ENCODE peak calls at places on chromosomes 12 and 14, in ten cellular contexts. One of them, this sample, is unnamed.

GRCh38 chr14:31194661-31195060 is 12.9 kb downstream of the HECTD1 start:
- DNase-seq in astrocyte of the spinal cord: no peak
- DNase-seq in AG04450: no peak
- DNase-seq in lower leg skin: no peak
- DNase-seq in HAP-1: no peak
- DNase-seq in epithelial cell of proximal tubule: no peak
- DNase-seq in kidney epithelial cell: no peak
- DNase-seq in CD8-positive, alpha-beta T cell: no peak
- DNase-seq in IMR-90: no peak
- DNase-seq in right cardiac atrium: no peak
- DNase-seq in this sample: no peak

GRCh38 chr12:110253176-110253575 is 27.9 kb upstream of the ATP2A2 start:
- DNase-seq in astrocyte of the spinal cord: peak
- DNase-seq in AG04450: no peak
- DNase-seq in lower leg skin: no peak
- DNase-seq in HAP-1: no peak
- DNase-seq in epithelial cell of proximal tubule: no peak
- DNase-seq in kidney epithelial cell: no peak
- DNase-seq in CD8-positive, alpha-beta T cell: no peak
- DNase-seq in IMR-90: peak
- DNase-seq in right cardiac atrium: peak
- DNase-seq in this sample: no peak

GRCh38 chr12:85955127-85955526 is 81.0 kb downstream of the NTS start:
- DNase-seq in astrocyte of the spinal cord: peak
- DNase-seq in AG04450: no peak
- DNase-seq in lower leg skin: no peak
- DNase-seq in HAP-1: no peak
- DNase-seq in epithelial cell of proximal tubule: no peak
- DNase-seq in kidney epithelial cell: no peak
- DNase-seq in CD8-positive, alpha-beta T cell: no peak
- DNase-seq in IMR-90: no peak
- DNase-seq in right cardiac atrium: no peak
- DNase-seq in this sample: no peak

GRCh38 chr12:65871865-65872645 is 47.8 kb downstream of the HMGA2 start:
- DNase-seq in astrocyte of the spinal cord: no peak
- DNase-seq in AG04450: no peak
- DNase-seq in lower leg skin: no peak
- DNase-seq in HAP-1: no peak
- DNase-seq in epithelial cell of proximal tubule: no peak
- DNase-seq in kidney epithelial cell: no peak
- DNase-seq in CD8-positive, alpha-beta T cell: no peak
- DNase-seq in IMR-90: no peak
- DNase-seq in right cardiac atrium: no peak
- DNase-seq in this sample: no peak

GRCh38 chr12:225012-225411 is 11.1 kb upstream of the SLC6A12 start:
- DNase-seq in astrocyte of the spinal cord: no peak
- DNase-seq in AG04450: no peak
- DNase-seq in lower leg skin: no peak
- DNase-seq in HAP-1: no peak
- DNase-seq in epithelial cell of proximal tubule: no peak
- DNase-seq in kidney epithelial cell: no peak
- DNase-seq in CD8-positive, alpha-beta T cell: no peak
- DNase-seq in IMR-90: no peak
- DNase-seq in right cardiac atrium: no peak
- DNase-seq in this sample: no peak

GRCh38 chr14:75196468-75196867 is 20.1 kb upstream of the TMED10 start:
- DNase-seq in astrocyte of the spinal cord: no peak
- DNase-seq in AG04450: no peak
- DNase-seq in lower leg skin: no peak
- DNase-seq in HAP-1: no peak
- DNase-seq in epithelial cell of proximal tubule: no peak
- DNase-seq in kidney epithelial cell: no peak
- DNase-seq in CD8-positive, alpha-beta T cell: no peak
- DNase-seq in IMR-90: no peak
- DNase-seq in right cardiac atrium: no peak
- DNase-seq in this sample: no peak

GRCh38 chr14:53696217-53696965 is 260.2 kb downstream of the BMP4 start:
- DNase-seq in astrocyte of the spinal cord: no peak
- DNase-seq in AG04450: no peak
- DNase-seq in lower leg skin: no peak
- DNase-seq in HAP-1: no peak
- DNase-seq in epithelial cell of proximal tubule: peak
- DNase-seq in kidney epithelial cell: peak
- DNase-seq in CD8-positive, alpha-beta T cell: no peak
- DNase-seq in IMR-90: peak
- DNase-seq in right cardiac atrium: no peak
- DNase-seq in this sample: no peak

GRCh38 chr14:106209745-106210144 is 683.4 kb downstream of the TMEM121 start:
- DNase-seq in astrocyte of the spinal cord: no peak
- DNase-seq in AG04450: no peak
- DNase-seq in lower leg skin: no peak
- DNase-seq in HAP-1: no peak
- DNase-seq in epithelial cell of proximal tubule: no peak
- DNase-seq in kidney epithelial cell: no peak
- DNase-seq in CD8-positive, alpha-beta T cell: peak
- DNase-seq in IMR-90: no peak
- DNase-seq in right cardiac atrium: no peak
- DNase-seq in this sample: no peak

GRCh38 chr12:21697829-21698630 is 40.4 kb upstream of the LDHB start:
- DNase-seq in astrocyte of the spinal cord: peak
- DNase-seq in AG04450: peak
- DNase-seq in lower leg skin: no peak
- DNase-seq in HAP-1: no peak
- DNase-seq in epithelial cell of proximal tubule: no peak
- DNase-seq in kidney epithelial cell: no peak
- DNase-seq in CD8-positive, alpha-beta T cell: no peak
- DNase-seq in IMR-90: peak
- DNase-seq in right cardiac atrium: no peak
- DNase-seq in this sample: peak

GRCh38 chr12:131159660-131160059 is 206.0 kb downstream of the ADGRD1 start:
- DNase-seq in astrocyte of the spinal cord: no peak
- DNase-seq in AG04450: no peak
- DNase-seq in lower leg skin: no peak
- DNase-seq in HAP-1: no peak
- DNase-seq in epithelial cell of proximal tubule: no peak
- DNase-seq in kidney epithelial cell: no peak
- DNase-seq in CD8-positive, alpha-beta T cell: no peak
- DNase-seq in IMR-90: no peak
- DNase-seq in right cardiac atrium: no peak
- DNase-seq in this sample: no peak

GRCh38 chr14:72891666-72892102 is 2.2 kb downstream of the DPF3 start:
- DNase-seq in astrocyte of the spinal cord: no peak
- DNase-seq in AG04450: no peak
- DNase-seq in lower leg skin: no peak
- DNase-seq in HAP-1: no peak
- DNase-seq in epithelial cell of proximal tubule: no peak
- DNase-seq in kidney epithelial cell: no peak
- DNase-seq in CD8-positive, alpha-beta T cell: no peak
- DNase-seq in IMR-90: no peak
- DNase-seq in right cardiac atrium: no peak
- DNase-seq in this sample: no peak

GRCh38 chr14:79580908-79581307 is 630.4 kb downstream of the DIO2 start:
- DNase-seq in astrocyte of the spinal cord: no peak
- DNase-seq in AG04450: no peak
- DNase-seq in lower leg skin: no peak
- DNase-seq in HAP-1: no peak
- DNase-seq in epithelial cell of proximal tubule: no peak
- DNase-seq in kidney epithelial cell: no peak
- DNase-seq in CD8-positive, alpha-beta T cell: no peak
- DNase-seq in IMR-90: no peak
- DNase-seq in right cardiac atrium: no peak
- DNase-seq in this sample: no peak

GRCh38 chr12:82896979-82897378 is 210.3 kb downstream of the TMTC2 start:
- DNase-seq in astrocyte of the spinal cord: peak
- DNase-seq in AG04450: no peak
- DNase-seq in lower leg skin: peak
- DNase-seq in HAP-1: no peak
- DNase-seq in epithelial cell of proximal tubule: peak
- DNase-seq in kidney epithelial cell: peak
- DNase-seq in CD8-positive, alpha-beta T cell: no peak
- DNase-seq in IMR-90: peak
- DNase-seq in right cardiac atrium: no peak
- DNase-seq in this sample: no peak

GRCh38 chr12:51371295-51371953 is 19.8 kb downstream of the GALNT6 start:
- DNase-seq in astrocyte of the spinal cord: peak
- DNase-seq in AG04450: peak
- DNase-seq in lower leg skin: peak
- DNase-seq in HAP-1: peak
- DNase-seq in epithelial cell of proximal tubule: peak
- DNase-seq in kidney epithelial cell: peak
- DNase-seq in CD8-positive, alpha-beta T cell: no peak
- DNase-seq in IMR-90: peak
- DNase-seq in right cardiac atrium: peak
- DNase-seq in this sample: no peak

GRCh38 chr12:50276068-50276467 is 7.3 kb downstream of the LIMA1 start:
- DNase-seq in astrocyte of the spinal cord: no peak
- DNase-seq in AG04450: no peak
- DNase-seq in lower leg skin: no peak
- DNase-seq in HAP-1: no peak
- DNase-seq in epithelial cell of proximal tubule: no peak
- DNase-seq in kidney epithelial cell: no peak
- DNase-seq in CD8-positive, alpha-beta T cell: no peak
- DNase-seq in IMR-90: no peak
- DNase-seq in right cardiac atrium: no peak
- DNase-seq in this sample: no peak
- H3K4me3 ChIP-seq in astrocyte of the spinal cord: no peak
- H3K4me3 ChIP-seq in AG04450: no peak
- H3K4me3 ChIP-seq in lower leg skin: no peak
- H3K4me3 ChIP-seq in HAP-1: no peak
- H3K4me3 ChIP-seq in epithelial cell of proximal tubule: no peak
- H3K4me3 ChIP-seq in kidney epithelial cell: no peak
- H3K4me3 ChIP-seq in CD8-positive, alpha-beta T cell: no peak
- H3K4me3 ChIP-seq in IMR-90: no peak
- H3K4me3 ChIP-seq in right cardiac atrium: no peak
- H3K4me3 ChIP-seq in this sample: no peak

GRCh38 chr14:103931422-103931821 is 3.2 kb downstream of the TDRD9 start:
- DNase-seq in astrocyte of the spinal cord: no peak
- DNase-seq in AG04450: no peak
- DNase-seq in lower leg skin: no peak
- DNase-seq in HAP-1: no peak
- DNase-seq in epithelial cell of proximal tubule: no peak
- DNase-seq in kidney epithelial cell: no peak
- DNase-seq in CD8-positive, alpha-beta T cell: no peak
- DNase-seq in IMR-90: no peak
- DNase-seq in right cardiac atrium: no peak
- DNase-seq in this sample: no peak
- H3K4me3 ChIP-seq in astrocyte of the spinal cord: no peak
- H3K4me3 ChIP-seq in AG04450: no peak
- H3K4me3 ChIP-seq in lower leg skin: no peak
- H3K4me3 ChIP-seq in HAP-1: no peak
- H3K4me3 ChIP-seq in epithelial cell of proximal tubule: no peak
- H3K4me3 ChIP-seq in kidney epithelial cell: no peak
- H3K4me3 ChIP-seq in CD8-positive, alpha-beta T cell: no peak
- H3K4me3 ChIP-seq in IMR-90: no peak
- H3K4me3 ChIP-seq in right cardiac atrium: no peak
- H3K4me3 ChIP-seq in this sample: no peak

DNA sequence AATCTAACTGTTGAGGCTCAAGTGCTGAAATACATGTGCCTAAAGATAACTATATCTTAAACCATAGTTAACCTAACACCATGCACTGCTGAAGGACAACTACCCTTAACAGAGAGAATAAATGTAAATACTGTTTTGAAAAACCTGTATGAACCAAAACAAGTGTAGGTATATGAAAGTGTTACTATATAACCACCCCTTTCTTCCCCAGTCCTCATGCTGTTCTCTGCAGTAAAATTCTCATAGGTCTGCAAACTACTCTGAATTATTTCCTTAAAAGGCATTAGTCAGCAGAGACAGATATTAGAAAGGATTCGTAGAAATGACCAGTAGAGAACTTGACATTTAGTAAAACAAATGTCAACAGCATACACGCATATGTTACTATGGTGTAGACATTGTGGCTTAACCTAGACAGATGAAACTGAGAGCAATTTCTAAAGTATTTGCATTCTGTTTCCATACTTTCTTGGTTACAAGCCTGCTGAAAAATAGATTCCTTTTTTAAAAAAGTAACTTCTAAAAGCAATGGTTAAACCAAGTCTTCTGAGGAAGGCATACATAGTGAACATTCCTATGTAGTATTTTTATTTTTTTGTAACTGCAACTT is 13.9 kb downstream of the CSRP2 start:
- DNase-seq in astrocyte of the spinal cord: peak
- DNase-seq in AG04450: no peak
- DNase-seq in lower leg skin: no peak
- DNase-seq in HAP-1: no peak
- DNase-seq in epithelial cell of proximal tubule: no peak
- DNase-seq in kidney epithelial cell: no peak
- DNase-seq in CD8-positive, alpha-beta T cell: no peak
- DNase-seq in IMR-90: peak
- DNase-seq in right cardiac atrium: no peak
- DNase-seq in this sample: no peak
- H3K4me3 ChIP-seq in astrocyte of the spinal cord: no peak
- H3K4me3 ChIP-seq in AG04450: no peak
- H3K4me3 ChIP-seq in lower leg skin: no peak
- H3K4me3 ChIP-seq in HAP-1: no peak
- H3K4me3 ChIP-seq in epithelial cell of proximal tubule: no peak
- H3K4me3 ChIP-seq in kidney epithelial cell: no peak
- H3K4me3 ChIP-seq in CD8-positive, alpha-beta T cell: no peak
- H3K4me3 ChIP-seq in IMR-90: no peak
- H3K4me3 ChIP-seq in right cardiac atrium: no peak
- H3K4me3 ChIP-seq in this sample: no peak

GRCh38 chr12:6226701-6227096 is 26.5 kb downstream of the CD9 start:
- DNase-seq in astrocyte of the spinal cord: no peak
- DNase-seq in AG04450: no peak
- DNase-seq in lower leg skin: no peak
- DNase-seq in HAP-1: no peak
- DNase-seq in epithelial cell of proximal tubule: no peak
- DNase-seq in kidney epithelial cell: no peak
- DNase-seq in CD8-positive, alpha-beta T cell: no peak
- DNase-seq in IMR-90: no peak
- DNase-seq in right cardiac atrium: peak
- DNase-seq in this sample: no peak

GRCh38 chr12:6228535-6229223 is 28.5 kb downstream of the CD9 start:
- DNase-seq in astrocyte of the spinal cord: no peak
- DNase-seq in AG04450: no peak
- DNase-seq in lower leg skin: peak
- DNase-seq in HAP-1: no peak
- DNase-seq in epithelial cell of proximal tubule: no peak
- DNase-seq in kidney epithelial cell: no peak
- DNase-seq in CD8-positive, alpha-beta T cell: no peak
- DNase-seq in IMR-90: no peak
- DNase-seq in right cardiac atrium: peak
- DNase-seq in this sample: no peak

GRCh38 chr12:6225630-6226001 is 25.4 kb downstream of the CD9 start:
- DNase-seq in astrocyte of the spinal cord: peak
- DNase-seq in AG04450: no peak
- DNase-seq in lower leg skin: no peak
- DNase-seq in HAP-1: no peak
- DNase-seq in epithelial cell of proximal tubule: no peak
- DNase-seq in kidney epithelial cell: no peak
- DNase-seq in CD8-positive, alpha-beta T cell: no peak
- DNase-seq in IMR-90: no peak
- DNase-seq in right cardiac atrium: peak
- DNase-seq in this sample: no peak

GRCh38 chr12:6224550-6224949 is 24.4 kb downstream of the CD9 start:
- DNase-seq in astrocyte of the spinal cord: peak
- DNase-seq in AG04450: no peak
- DNase-seq in lower leg skin: no peak
- DNase-seq in HAP-1: no peak
- DNase-seq in epithelial cell of proximal tubule: no peak
- DNase-seq in kidney epithelial cell: no peak
- DNase-seq in CD8-positive, alpha-beta T cell: no peak
- DNase-seq in IMR-90: no peak
- DNase-seq in right cardiac atrium: peak
- DNase-seq in this sample: no peak

GRCh38 chr12:6226002-6226700 is 26.0 kb downstream of the CD9 start:
- DNase-seq in astrocyte of the spinal cord: peak
- DNase-seq in AG04450: no peak
- DNase-seq in lower leg skin: peak
- DNase-seq in HAP-1: no peak
- DNase-seq in epithelial cell of proximal tubule: no peak
- DNase-seq in kidney epithelial cell: no peak
- DNase-seq in CD8-positive, alpha-beta T cell: no peak
- DNase-seq in IMR-90: peak
- DNase-seq in right cardiac atrium: peak
- DNase-seq in this sample: no peak
- H3K4me3 ChIP-seq in astrocyte of the spinal cord: no peak
- H3K4me3 ChIP-seq in AG04450: no peak
- H3K4me3 ChIP-seq in lower leg skin: no peak
- H3K4me3 ChIP-seq in HAP-1: no peak
- H3K4me3 ChIP-seq in epithelial cell of proximal tubule: no peak
- H3K4me3 ChIP-seq in kidney epithelial cell: no peak
- H3K4me3 ChIP-seq in CD8-positive, alpha-beta T cell: no peak
- H3K4me3 ChIP-seq in IMR-90: no peak
- H3K4me3 ChIP-seq in right cardiac atrium: peak
- H3K4me3 ChIP-seq in this sample: no peak

This sample was measured in CD4-positive, CD25-positive, alpha-beta regulatory T cell.